ENCODE peak calls at places on chromosomes 2 and 18, in six cellular contexts. Y is progenitor cell of endocrine pancreas; B is stimulated activated CD8-positive, alpha-beta memory T cell treated with anti-CD3 and anti-CD28 coated beads, Interleukin-7, amount 100 ng/mL, for 4 hours; Z is H7; M is thoracic aorta; L is endothelial cell of umbilical vein. F is an unnamed sample.
A peak's percentile ranks its signal among the peaks of the same experiment; 100 is the strongest.

GRCh38 chr2:69309336-69310048 is 77.5 kb downstream of the GFPT1 start:
- DNase-seq in Y (no peak), B (no peak), Z (no peak), M (no peak), L (peak; percentile 57), F (no peak)

GRCh38 chr18:43596106-43596712 is 318.9 kb upstream of the SYT4 start:
- DNase-seq in Y (no peak), B (no peak), Z (no peak), M (no peak), L (peak; percentile 33), F (peak; percentile 23)

GRCh38 chr2:72991980-72992733 is 74.8 kb downstream of the EMX1 start:
- DNase-seq in Y (no peak), B (no peak), Z (no peak), M (no peak), L (no peak), F (no peak)

GRCh38 chr2:226031078-226031937 is 631.8 kb downstream of the NYAP2 start:
- DNase-seq in Y (peak; percentile 43), B (no peak), Z (peak; percentile 69), M (no peak), L (peak; percentile 7), F (peak; percentile 38)

GRCh38 chr2:51918113-51918512 is 886.2 kb upstream of the NRXN1 start:
- DNase-seq in Y (no peak), B (no peak), Z (no peak), M (no peak), L (no peak), F (no peak)

GRCh38 chr2:13020469-13020868 is 303.7 kb downstream of the TRIB2 start:
- DNase-seq in Y (no peak), B (no peak), Z (no peak), M (no peak), L (no peak), F (no peak)

GRCh38 chr2:129923265-129924141 is 56.0 kb upstream of the RAB6C start:
- DNase-seq in Y (peak; percentile 79), B (no peak), Z (peak; percentile 94), M (no peak), L (peak; percentile 36), F (no peak)

GRCh38 chr2:20446917-20447436 is at the start of gene RHOB:
- DNase-seq in Y (peak; percentile 96), B (peak; percentile 88), Z (peak; percentile 99), M (peak; percentile 91), L (peak; percentile 99), F (peak; percentile 99)

GRCh38 chr2:235641333-235641732 is 147.5 kb downstream of the AGAP1 start:
- DNase-seq in Y (no peak), B (peak; percentile 7), Z (no peak), M (no peak), L (no peak), F (no peak)

GRCh38 chr18:59008302-59008974 is 131.2 kb upstream of the SEC11C start:
- DNase-seq in Y (no peak), B (no peak), Z (peak; percentile 53), M (no peak), L (no peak), F (no peak)

GRCh38 chr2:98676742-98677141 is 54.2 kb downstream of the MGAT4A start:
- DNase-seq in Y (no peak), B (no peak), Z (no peak), M (no peak), L (no peak), F (no peak)

GRCh38 chr2:78082555-78082954 is 560.4 kb upstream of the LRRTM4 start:
- DNase-seq in Y (no peak), B (no peak), Z (no peak), M (no peak), L (no peak), F (no peak)

GRCh38 chr2:156541706-156542105 is 105.5 kb downstream of the GPD2 start:
- DNase-seq in Y (no peak), B (no peak), Z (no peak), M (no peak), L (no peak), F (no peak)

GRCh38 chr18:3088044-3088443 is 75.1 kb upstream of the LPIN2 start:
- DNase-seq in Y (no peak), B (no peak), Z (no peak), M (no peak), L (no peak), F (no peak)

GRCh38 chr2:137865954-137866540 is 98.2 kb upstream of the HNMT start:
- DNase-seq in Y (peak; percentile 46), B (peak; percentile 3), Z (peak; percentile 27), M (no peak), L (peak; percentile 53), F (no peak)

GRCh38 chr2:188142088-188142487 is 149.6 kb upstream of the GULP1 start:
- DNase-seq in Y (no peak), B (no peak), Z (no peak), M (no peak), L (peak; percentile 6), F (no peak)